ENCODE peak calls at places on chromosomes 7 and 10, in four cellular contexts. K is Right ventricle myocardium inferior, E is brain microvascular endothelial cell, A is NCI-H1436 treated with DMSO at 0.1 percent for 48 hours. V is an unnamed sample.

GRCh38 chr7:139823855-139824670 is 5.0 kb upstream of the TBXAS1 start:
- DNase-seq in A (no peak), E (no peak), K (no peak), V (no peak)

GRCh38 chr10:1444826-1445225 is 292.5 kb downstream of the ADARB2 start:
- DNase-seq in K (no peak), A (no peak), E (no peak), V (no peak)

GRCh38 chr10:22219308-22219707 is 1.5 kb upstream of the EBLN1 start:
- DNase-seq in E (peak), A (no peak), K (no peak), V (no peak)

GRCh38 chr7:6375346-6376101 is 72.2 kb downstream of the DAGLB start:
- DNase-seq in E (no peak), A (no peak), K (no peak), V (no peak)

GRCh38 chr10:43899224-43899959 is 250.7 kb upstream of the ZNF32 start:
- DNase-seq in E (no peak), A (no peak), K (no peak), V (no peak)

GRCh38 chr7:130560972-130561371 is 69.1 kb downstream of the MEST start:
- DNase-seq in A (peak), K (no peak), E (no peak), V (no peak)

GRCh38 chr10:33042565-33042964 is 84.5 kb upstream of the ITGB1 start:
- DNase-seq in A (no peak), E (no peak), K (no peak), V (no peak)

GRCh38 chr7:100044719-100045118 is 4.9 kb upstream of the ZSCAN21 start:
- DNase-seq in K (no peak), E (no peak), A (no peak), V (peak)

GRCh38 chr7:26291699-26292538 is at the start of gene SNX10:
- DNase-seq in K (peak), A (no peak), E (no peak), V (peak)

GRCh38 chr10:63628526-63629362 is 107.5 kb downstream of the REEP3 start:
- DNase-seq in K (peak), E (peak), A (peak), V (peak)

GRCh38 chr7:68841004-68841403 is 757.3 kb upstream of the AUTS2 start:
- DNase-seq in E (no peak), A (no peak), K (no peak), V (no peak)

GRCh38 chr7:134174797-134175261 is 47.7 kb downstream of the LRGUK start:
- DNase-seq in K (no peak), E (peak), A (no peak), V (no peak)

GRCh38 chr7:41010418-41010817 is 692.5 kb downstream of the INHBA start:
- DNase-seq in E (no peak), K (no peak), A (no peak), V (no peak)

GRCh38 chr10:7513455-7513854 is 102.6 kb upstream of the SFMBT2 start:
- DNase-seq in E (no peak), K (no peak), A (no peak), V (no peak)

GRCh38 chr10:131972474-131973071 is 9.2 kb downstream of the BNIP3 start:
- DNase-seq in A (no peak), K (peak), E (peak), V (peak)

GRCh38 chr10:2121944-2122343 is 384.6 kb upstream of the ADARB2 start:
- DNase-seq in A (no peak), K (no peak), E (no peak), V (no peak)

V was measured in kidney.